ENCODE peak calls at places on chromosomes 11 and 22, in eight cellular contexts. K is psoas muscle; S is CD4-positive, CD25-positive, alpha-beta regulatory T cell; N is ACHN; Z is activated CD4-positive, alpha-beta T cell treated with anti-CD3 and anti-CD28 coated beads, Interleukin-2, amount 50 U/mL, for 1 hour; I is DMS153; O is nephron progenitor cell; M is activated T-cell treated with anti-CD3 and anti-CD28 coated beads for 24 hours. V is an unnamed sample.

GRCh38 chr11:117657801-117658200 is 139.2 kb downstream of the DSCAML1 start:
- DNase-seq in N (no peak), I (peak; percentile 47), K (no peak), M (no peak), O (no peak), Z (no peak), S (no peak), V (no peak)

GRCh38 chr11:4683020-4683419 is 14.6 kb downstream of the OR51E2 start:
- DNase-seq in N (no peak), O (no peak), Z (no peak), S (no peak), K (no peak), I (no peak), M (no peak), V (no peak)

GRCh38 chr11:128246364-128247234 is 340.8 kb downstream of the ETS1 start:
- DNase-seq in Z (no peak), S (no peak), K (peak; percentile 21), M (no peak), N (no peak), O (peak; percentile 32), I (no peak), V (no peak)

GRCh38 chr11:95577716-95578460 is 211.7 kb downstream of the FAM76B start:
- DNase-seq in I (peak; percentile 2), O (no peak), N (no peak), Z (no peak), S (no peak), K (no peak), M (no peak), V (no peak)

GRCh38 chr11:86167499-86168161 is 76.9 kb upstream of the EED start:
- DNase-seq in Z (no peak), S (no peak), M (no peak), N (no peak), K (no peak), I (no peak), O (no peak), V (no peak)

GRCh38 chr11:64224151-64224890 is 1.7 kb downstream of the TRPT1 start:
- DNase-seq in N (no peak), I (no peak), S (no peak), Z (no peak), K (no peak), O (no peak), M (no peak), V (no peak)

GRCh38 chr22:37345863-37346514 is 63.7 kb downstream of the CYTH4 start:
- DNase-seq in K (no peak), N (no peak), O (no peak), S (no peak), M (no peak), I (no peak), Z (no peak), V (no peak)

GRCh38 chr11:120564573-120565301 is 53.2 kb downstream of the GRIK4 start:
- DNase-seq in O (peak; percentile 73), Z (no peak), K (peak; percentile 61), I (no peak), N (peak; percentile 32), M (no peak), S (no peak), V (peak; percentile 68)

GRCh38 chr11:107756553-107756952 is 44.7 kb upstream of the SLN start:
- DNase-seq in M (no peak), Z (no peak), I (no peak), S (no peak), K (no peak), N (no peak), O (no peak), V (no peak)

GRCh38 chr22:24952837-24953293 is 349 bp downstream of the KIAA1671 start:
- DNase-seq in O (no peak), Z (no peak), M (no peak), S (no peak), N (peak; percentile 80), K (peak; percentile 47), I (peak; percentile 43), V (no peak)

GRCh38 chr11:67367836-67368227 is 5.6 kb downstream of the CLCF1 start:
- DNase-seq in Z (no peak), N (no peak), M (no peak), O (no peak), I (no peak), K (no peak), S (no peak), V (no peak)

V was measured in ecto neural progenitor cell.